ENCODE peak calls at places on chromosomes 16 and 17, in eight cellular contexts. S, O, G, N, Z, H, P and X are unnamed samples.

GRCh38 chr16:31472559-31473203 is 729 bp downstream of the TGFB1I1 start:
- DNase-seq in S (peak), O (peak), G (peak), N (peak), Z (no peak), H (peak), P (peak), X (peak)

GRCh38 chr16:10552281-10552680 is 28.1 kb downstream of the EMP2 start:
- DNase-seq in S (no peak), O (no peak), G (no peak), N (no peak), Z (no peak), H (no peak), P (no peak), X (no peak)

GRCh38 chr17:14351493-14351892 is 50.6 kb downstream of the HS3ST3B1 start:
- DNase-seq in S (no peak), O (no peak), G (no peak), N (no peak), Z (no peak), H (no peak), P (no peak), X (no peak)

GRCh38 chr16:55113195-55113594 is 182.5 kb downstream of the IRX5 start:
- DNase-seq in S (no peak), O (no peak), G (no peak), N (no peak), Z (no peak), H (no peak), P (no peak), X (no peak)

GRCh38 chr17:80891096-80892018 is 100.3 kb upstream of the CHMP6 start:
- DNase-seq in S (peak), O (no peak), G (peak), N (peak), Z (peak), H (peak), P (peak), X (peak)

GRCh38 chr16:25014500-25015147 is 545 bp downstream of the ARHGAP17 start:
- DNase-seq in S (no peak), O (peak), G (no peak), N (no peak), Z (no peak), H (peak), P (peak), X (peak)

GRCh38 chr16:24946155-24946554 is 69.0 kb downstream of the ARHGAP17 start:
- DNase-seq in S (no peak), O (no peak), G (no peak), N (no peak), Z (no peak), H (no peak), P (no peak), X (no peak)

GRCh38 chr17:59161477-59161876 is 5.9 kb downstream of the PRR11 start:
- DNase-seq in S (no peak), O (no peak), G (no peak), N (no peak), Z (no peak), H (no peak), P (no peak), X (no peak)

GRCh38 chr17:1331708-1332107 is 52.2 kb downstream of the TRARG1 start:
- DNase-seq in S (no peak), O (peak), G (no peak), N (no peak), Z (no peak), H (no peak), P (no peak), X (no peak)

GRCh38 chr17:28497931-28498330 is 8.2 kb upstream of the FOXN1 start:
- DNase-seq in S (no peak), O (no peak), G (no peak), N (no peak), Z (no peak), H (no peak), P (no peak), X (no peak)

GRCh38 chr17:19651461-19652238 is 3.1 kb downstream of the ALDH3A2 start:
- DNase-seq in S (no peak), O (no peak), G (no peak), N (no peak), Z (no peak), H (no peak), P (no peak), X (no peak)

DNA sequence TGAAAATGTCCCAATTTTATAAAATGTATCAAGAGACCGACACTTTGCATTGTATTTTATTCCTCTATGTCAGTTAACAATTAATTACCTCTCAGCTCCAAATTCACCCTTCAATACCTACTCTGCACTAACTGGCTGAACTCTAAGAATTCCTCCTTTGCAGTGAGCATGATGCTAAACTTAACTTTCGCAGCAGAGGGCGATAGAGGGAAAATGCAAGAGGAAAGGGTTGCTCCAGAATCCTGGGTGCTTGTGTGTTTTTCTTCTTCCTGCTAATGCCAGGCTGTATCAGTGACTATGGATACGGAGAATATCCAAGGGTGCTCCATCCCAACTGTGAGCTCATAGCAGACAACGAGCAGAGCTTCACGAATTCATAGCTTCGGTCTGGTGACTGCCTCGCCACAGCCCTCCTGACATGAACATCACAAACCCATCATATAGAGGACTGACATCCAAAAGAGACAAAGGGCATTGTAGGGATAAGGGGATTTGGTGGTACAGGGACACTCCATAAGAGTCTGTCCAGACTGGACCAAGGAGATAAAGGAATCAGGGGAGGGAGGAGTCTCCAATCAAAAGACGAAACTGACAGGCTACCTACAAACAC is 172.9 kb downstream of the STX8 start:
- DNase-seq in S (peak), O (no peak), G (no peak), N (no peak), Z (no peak), H (peak), P (peak), X (peak)
- TF ChIP-seq CTCF in S (peak), O (peak), G (no peak), N (peak), Z (no peak), H (peak), P (peak), X (peak)

DNA sequence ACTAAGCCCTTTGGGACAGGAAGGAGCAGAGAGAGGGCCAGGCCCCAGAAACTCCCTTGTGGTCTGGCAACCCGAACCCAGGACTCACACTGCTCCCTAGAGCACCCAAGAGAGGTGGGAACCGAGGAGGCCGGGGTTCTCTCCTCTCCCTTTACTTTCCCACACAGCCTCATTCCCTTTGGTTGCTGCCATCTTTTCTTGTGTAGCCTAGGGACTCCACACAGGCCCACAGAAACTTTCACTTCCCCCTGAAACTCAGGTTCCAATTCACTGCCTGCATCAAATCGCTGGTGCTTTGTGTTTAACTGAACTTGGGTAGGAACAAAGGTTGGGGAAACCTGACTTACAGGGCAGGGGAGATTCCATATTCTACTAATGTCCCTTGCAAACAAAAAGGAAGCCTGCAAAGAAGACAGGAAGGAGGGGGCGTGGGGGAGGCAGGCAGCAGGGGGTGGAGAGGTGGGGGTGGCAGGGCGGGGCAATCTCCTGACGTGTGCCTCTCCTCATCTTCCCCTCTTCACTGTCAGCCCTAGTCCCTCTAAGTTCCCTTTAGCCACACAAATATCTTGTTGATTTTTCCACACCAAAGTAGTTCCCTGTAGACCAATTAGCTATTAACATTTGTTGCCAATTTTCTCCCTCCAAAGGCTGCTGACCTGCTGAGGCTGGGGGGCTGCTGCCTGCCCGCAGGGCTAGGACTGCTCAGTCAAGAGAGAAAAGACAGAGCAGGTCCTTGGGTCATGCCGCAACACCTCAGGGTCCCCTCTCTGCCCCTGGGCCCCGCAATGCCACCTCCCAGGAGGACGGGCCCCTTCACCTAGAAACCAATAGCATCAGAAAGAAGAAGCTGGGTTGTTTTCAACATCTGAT is 8.0 kb downstream of the ST3GAL2 start:
- DNase-seq in S (no peak), O (peak), G (no peak), N (no peak), Z (peak), H (no peak), P (peak), X (peak)
- H3K4me3 ChIP-seq in S (no peak), O (no peak), G (no peak), N (no peak), Z (peak), H (no peak), P (no peak), X (no peak)

GRCh38 chr16:1342526-1343427 is 8.9 kb downstream of the TSR3 start:
- DNase-seq in S (peak), O (peak), G (peak), N (peak), Z (peak), H (peak), P (peak), X (peak)
- TF ChIP-seq CTCF in S (no peak), O (no peak), G (no peak), N (no peak), Z (no peak), H (no peak), P (no peak), X (no peak)

DNA sequence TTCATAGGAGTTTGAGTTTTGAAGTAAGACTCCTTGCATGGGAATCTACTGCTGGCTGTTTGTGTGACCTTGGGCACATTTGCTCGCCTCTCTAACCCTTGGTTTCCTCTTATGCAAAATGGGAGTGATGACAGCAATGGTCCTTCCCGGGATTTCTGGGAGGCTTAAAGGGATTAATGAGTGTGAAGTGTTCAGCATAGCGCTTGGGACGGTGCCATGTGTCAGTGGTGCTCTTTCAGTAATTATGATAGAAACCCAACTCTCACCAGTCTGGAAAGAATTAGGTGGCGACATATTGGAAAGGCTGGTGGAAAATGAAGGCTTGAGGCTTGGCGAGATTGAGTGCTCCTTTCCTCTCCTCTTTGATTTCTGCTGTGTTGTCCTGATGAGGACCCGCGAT is 429.2 kb upstream of the EEF2KMT start:
- DNase-seq in S (no peak), O (no peak), G (no peak), N (no peak), Z (no peak), H (no peak), P (no peak), X (no peak)
- H3K4me3 ChIP-seq in S (no peak), O (no peak), G (no peak), N (no peak), Z (no peak), H (no peak), P (no peak), X (no peak)

GRCh38 chr17:45405250-45406086 is 27.2 kb downstream of the ARHGAP27 start:
- DNase-seq in S (no peak), O (no peak), G (no peak), N (no peak), Z (no peak), H (peak), P (peak), X (peak)
- TF ChIP-seq CTCF in S (no peak), O (no peak), G (no peak), N (no peak), Z (no peak), H (no peak), P (no peak), X (no peak)

GRCh38 chr17:17206149-17206912 is at the start of gene PLD6:
- DNase-seq in S (peak), O (peak), G (no peak), N (no peak), Z (peak), H (peak), P (peak), X (peak)

GRCh38 chr17:17203173-17203730 is 2.9 kb downstream of the PLD6 start:
- DNase-seq in S (no peak), O (no peak), G (no peak), N (no peak), Z (no peak), H (no peak), P (no peak), X (no peak)

GRCh38 chr17:17204041-17204591 is 2.0 kb downstream of the PLD6 start:
- DNase-seq in S (no peak), O (peak), G (no peak), N (no peak), Z (no peak), H (no peak), P (no peak), X (no peak)

GRCh38 chr17:17205368-17206148 is 575 bp downstream of the PLD6 start:
- DNase-seq in S (no peak), O (peak), G (no peak), N (no peak), Z (no peak), H (peak), P (peak), X (peak)

DNA sequence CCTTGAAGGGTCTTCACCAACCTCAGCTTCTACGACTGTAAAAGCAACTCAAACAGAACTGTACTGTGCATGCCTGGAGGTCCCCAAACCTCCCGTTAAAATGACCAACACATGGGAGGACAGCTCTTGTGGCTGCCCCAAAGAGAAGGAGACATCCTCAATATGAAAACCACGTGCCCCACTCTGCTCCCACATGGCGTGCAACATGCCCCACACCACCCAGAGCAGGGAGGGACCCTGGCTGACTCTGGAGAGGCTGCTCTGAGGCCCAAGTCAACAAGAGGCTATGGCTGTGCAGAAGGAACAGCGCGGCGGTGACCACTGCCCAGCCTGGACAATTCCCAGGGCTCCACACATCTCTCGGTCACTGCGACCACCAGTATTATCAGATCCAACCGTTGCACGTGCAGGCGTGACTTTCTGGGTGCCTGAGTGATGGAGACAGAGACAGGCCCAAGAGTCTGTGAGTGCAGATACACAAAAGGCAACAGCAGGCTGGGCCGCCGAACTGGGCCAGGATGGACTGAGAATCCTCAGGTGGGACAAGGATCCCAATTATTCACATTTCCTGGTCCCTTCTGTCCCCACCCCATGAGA is 1.4 kb downstream of the PLD6 start:
- DNase-seq in S (no peak), O (no peak), G (no peak), N (no peak), Z (no peak), H (no peak), P (no peak), X (no peak)
- H3K4me3 ChIP-seq in S (peak), O (peak), G (peak), N (peak), Z (peak), H (no peak), P (peak), X (peak)

DNA sequence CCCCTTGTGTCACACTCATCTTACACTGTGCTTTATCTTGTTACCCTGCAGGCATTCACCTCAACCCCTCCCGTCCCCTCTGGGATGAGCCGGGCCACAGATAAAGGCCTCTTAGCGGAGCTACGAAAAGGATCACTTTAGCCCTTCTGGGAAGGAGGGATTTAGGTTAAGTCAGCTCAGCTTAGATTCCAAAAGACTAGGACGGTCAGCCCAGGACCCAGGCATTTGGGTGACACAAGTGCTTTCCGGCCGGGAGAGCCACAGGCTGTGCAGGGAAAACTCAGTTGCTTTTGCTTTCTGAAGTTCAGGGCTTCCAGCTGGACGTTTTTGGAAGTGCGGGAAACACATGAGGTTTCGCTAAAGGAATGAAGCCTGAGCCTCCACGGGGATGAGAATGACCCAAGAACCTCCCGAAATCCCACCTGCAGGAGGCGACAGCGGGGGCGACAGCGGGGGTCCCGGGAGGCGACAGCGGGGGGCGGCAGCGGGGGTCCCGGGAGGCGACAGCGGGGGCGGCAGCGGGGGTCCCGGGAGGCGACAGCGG is 11.6 kb upstream of the METRNL start:
- DNase-seq in S (no peak), O (no peak), G (no peak), N (no peak), Z (no peak), H (peak), P (peak), X (no peak)
- TF ChIP-seq CTCF in S (peak), O (no peak), G (no peak), N (no peak), Z (no peak), H (peak), P (no peak), X (no peak)

DNA sequence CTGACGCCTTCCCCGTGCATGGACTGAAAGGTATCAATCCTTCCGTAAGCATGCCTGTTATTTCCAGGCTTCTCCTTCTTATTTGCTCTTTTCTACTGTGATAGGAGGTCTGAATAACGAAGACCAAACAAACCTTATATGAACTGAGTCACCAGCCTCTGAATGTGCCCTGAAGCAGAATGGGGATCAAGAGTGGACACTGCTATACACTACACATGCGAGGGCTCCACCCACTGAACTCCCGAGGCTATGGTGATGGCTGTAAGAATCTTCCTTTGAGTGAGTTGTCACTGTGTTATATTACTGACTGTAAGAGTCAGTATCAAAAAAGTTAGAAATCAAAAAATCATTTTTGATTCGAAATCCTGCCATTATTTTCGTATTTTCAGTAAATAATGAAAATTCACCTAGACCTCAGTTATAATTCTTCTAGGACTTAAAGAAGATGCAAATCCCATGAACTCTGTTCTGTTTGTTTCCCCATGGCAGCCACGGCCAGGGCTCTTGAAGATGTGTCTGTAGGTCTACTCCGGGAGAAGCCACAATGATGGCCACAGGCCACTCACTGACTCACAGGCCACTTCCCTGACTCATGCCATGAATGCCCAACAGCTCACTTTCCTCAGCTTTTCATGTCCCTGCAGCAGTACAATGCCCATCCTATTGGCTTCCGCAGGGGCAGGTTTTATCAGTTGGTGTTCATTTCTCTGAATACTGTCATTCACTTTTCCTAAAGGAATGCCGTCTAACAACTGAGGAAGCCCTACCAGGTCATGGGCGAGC is 54.7 kb downstream of the ZZEF1 start:
- DNase-seq in S (peak), O (no peak), G (no peak), N (no peak), Z (no peak), H (peak), P (no peak), X (no peak)
- H3K4me3 ChIP-seq in S (no peak), O (no peak), G (no peak), N (no peak), Z (no peak), H (no peak), P (no peak), X (no peak)

DNA sequence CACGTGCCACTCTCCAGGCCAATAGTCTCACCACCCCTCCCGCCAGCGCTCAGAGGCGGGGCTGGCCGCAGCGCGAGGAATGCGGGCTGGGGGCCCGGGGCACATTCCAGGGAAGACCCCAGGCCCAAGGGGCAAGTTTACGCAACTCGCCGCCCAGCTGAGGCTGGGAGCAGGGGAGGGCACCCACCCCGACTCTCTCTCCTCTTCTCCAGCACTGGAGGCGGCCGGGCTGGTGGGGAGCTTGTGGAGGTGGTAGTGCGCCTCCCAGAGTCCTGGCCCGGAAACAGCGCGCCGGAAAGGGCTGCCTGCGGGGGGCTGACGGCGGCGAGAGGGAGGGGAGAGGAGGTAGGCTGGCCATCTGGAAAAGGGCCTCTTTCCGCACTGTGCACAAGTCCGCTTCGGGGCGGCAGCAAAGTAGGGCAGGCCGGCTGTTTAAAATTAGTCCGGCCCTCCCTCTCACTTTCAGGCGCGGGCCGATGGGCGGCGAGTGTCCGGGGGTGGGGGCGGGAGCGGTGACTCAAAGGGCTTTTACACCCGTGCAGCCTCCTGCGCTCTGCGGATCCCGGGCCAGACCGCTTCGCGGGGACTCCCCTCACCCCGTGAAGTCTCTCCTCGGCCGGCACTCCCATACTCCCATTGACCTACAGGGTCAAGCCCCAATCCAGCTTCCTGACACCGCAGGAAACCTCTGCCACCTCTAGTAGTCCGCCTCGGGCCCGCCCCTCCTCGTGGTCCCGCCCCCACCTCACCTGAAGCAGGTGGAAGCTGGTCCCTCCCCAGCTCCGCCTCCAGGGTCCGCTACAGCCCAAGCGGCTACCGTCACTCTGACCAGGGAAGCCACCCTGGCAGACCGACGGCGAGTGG is 968 bp downstream of the FHOD1 start:
- DNase-seq in S (peak), O (peak), G (no peak), N (peak), Z (no peak), H (peak), P (peak), X (peak)
- TF ChIP-seq CTCF in S (peak), O (peak), G (peak), N (peak), Z (no peak), H (peak), P (peak), X (peak)